ENCODE peak calls at places on chromosomes 12 and 14, in five cellular contexts. One of them, this sample, is unnamed.

GRCh38 chr12:46629331-46630229 is 196.2 kb downstream of the SLC38A4 start:
- DNase-seq in K562: no peak
- DNase-seq in GM23338: no peak
- DNase-seq in HCT116: no peak
- DNase-seq in neural progenitor cell: no peak
- DNase-seq in this sample: no peak

GRCh38 chr12:112916270-112916669 is 9.5 kb downstream of the OAS1 start:
- DNase-seq in GM23338: no peak
- DNase-seq in HCT116: no peak
- DNase-seq in K562: no peak
- DNase-seq in neural progenitor cell: no peak
- DNase-seq in this sample: no peak

GRCh38 chr14:50354527-50354926 is 42.2 kb downstream of the CDKL1 start:
- DNase-seq in K562: no peak
- DNase-seq in GM23338: no peak
- DNase-seq in HCT116: no peak
- DNase-seq in neural progenitor cell: no peak
- DNase-seq in this sample: no peak

GRCh38 chr12:32051511-32052299 is 54.9 kb upstream of the BICD1 start:
- DNase-seq in K562: peak; percentile 38
- DNase-seq in GM23338: no peak
- DNase-seq in HCT116: peak; percentile 48
- DNase-seq in neural progenitor cell: no peak
- DNase-seq in this sample: peak; percentile 95

GRCh38 chr12:19165446-19165845 is 35.9 kb downstream of the PLEKHA5 start:
- DNase-seq in HCT116: no peak
- DNase-seq in neural progenitor cell: no peak
- DNase-seq in GM23338: peak; percentile 34
- DNase-seq in K562: no peak
- DNase-seq in this sample: no peak

GRCh38 chr12:8078400-8078799 is 3.7 kb upstream of the NECAP1 start:
- DNase-seq in K562: peak; percentile 45
- DNase-seq in GM23338: peak; percentile 60
- DNase-seq in HCT116: peak; percentile 50
- DNase-seq in neural progenitor cell: peak; percentile 62
- DNase-seq in this sample: peak; percentile 69

GRCh38 chr12:22234561-22234960 is 99.9 kb downstream of the ST8SIA1 start:
- DNase-seq in GM23338: no peak
- DNase-seq in HCT116: no peak
- DNase-seq in neural progenitor cell: no peak
- DNase-seq in K562: no peak
- DNase-seq in this sample: peak; percentile 79

GRCh38 chr12:53676715-53677611 is 1.1 kb upstream of the ATP5MC2 start:
- DNase-seq in HCT116: no peak
- DNase-seq in GM23338: peak; percentile 74
- DNase-seq in K562: no peak
- DNase-seq in neural progenitor cell: peak; percentile 87
- DNase-seq in this sample: peak; percentile 66

GRCh38 chr12:18141583-18141982 is 51.6 kb upstream of the RERGL start:
- DNase-seq in K562: no peak
- DNase-seq in GM23338: no peak
- DNase-seq in HCT116: no peak
- DNase-seq in neural progenitor cell: no peak
- DNase-seq in this sample: peak; percentile 80

GRCh38 chr12:114221136-114221838 is 184.7 kb downstream of the TBX5 start:
- DNase-seq in HCT116: no peak
- DNase-seq in GM23338: no peak
- DNase-seq in K562: no peak
- DNase-seq in neural progenitor cell: no peak
- DNase-seq in this sample: no peak

DNA sequence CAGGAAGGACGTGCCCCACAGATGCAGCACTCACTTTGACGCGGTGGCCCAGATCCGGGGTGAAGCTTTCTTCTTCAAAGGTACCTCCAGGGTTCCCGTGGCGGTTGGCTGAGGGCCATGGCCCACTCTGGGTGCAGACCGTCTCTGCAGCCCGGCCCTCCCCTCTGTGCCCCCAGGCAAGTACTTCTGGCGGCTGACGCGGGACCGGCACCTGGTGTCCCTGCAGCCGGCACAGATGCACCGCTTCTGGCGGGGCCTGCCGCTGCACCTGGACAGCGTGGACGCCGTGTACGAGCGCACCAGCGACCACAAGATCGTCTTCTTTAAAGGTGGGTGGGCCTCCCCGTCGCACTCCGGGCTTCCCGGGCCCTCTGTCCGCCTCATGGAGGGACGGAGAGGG is 16.9 kb downstream of the MMP17 start:
- DNase-seq in GM23338: no peak
- DNase-seq in HCT116: no peak
- DNase-seq in K562: no peak
- DNase-seq in neural progenitor cell: no peak
- DNase-seq in this sample: no peak
- H3K4me2 ChIP-seq in GM23338: no peak overlapping the region
- H3K4me2 ChIP-seq in HCT116: no peak overlapping the region
- H3K4me2 ChIP-seq in K562: no peak overlapping the region
- H3K4me2 ChIP-seq in neural progenitor cell: no peak overlapping the region
- H3K4me2 ChIP-seq in this sample: no peak overlapping the region

GRCh38 chr14:73753887-73754880 is 40.0 kb upstream of the PNMA1 start:
- DNase-seq in neural progenitor cell: no peak
- DNase-seq in GM23338: no peak
- DNase-seq in K562: no peak
- DNase-seq in HCT116: no peak
- DNase-seq in this sample: peak; percentile 69
- H3K4me1 ChIP-seq in neural progenitor cell: peaks cover 8% of the 10 kb centered on the region
- H3K4me1 ChIP-seq in GM23338: peaks cover 17% of the 10 kb centered on the region
- H3K4me1 ChIP-seq in K562: peaks cover 74% of the 10 kb centered on the region
- H3K4me1 ChIP-seq in HCT116: peaks cover 45% of the 10 kb centered on the region
- H3K4me1 ChIP-seq in this sample: peaks cover 67% of the 10 kb centered on the region

GRCh38 chr12:103908877-103909276 is 21.3 kb upstream of the HSP90B1 start:
- DNase-seq in neural progenitor cell: no peak
- DNase-seq in GM23338: peak; percentile 41
- DNase-seq in HCT116: no peak
- DNase-seq in K562: no peak
- DNase-seq in this sample: peak; percentile 53
- H2AFZ ChIP-seq in neural progenitor cell: no peak overlapping the region
- H2AFZ ChIP-seq in GM23338: no peak overlapping the region
- H2AFZ ChIP-seq in HCT116: no peak overlapping the region
- H2AFZ ChIP-seq in K562: no peak overlapping the region
- H2AFZ ChIP-seq in this sample: no peak overlapping the region

DNA sequence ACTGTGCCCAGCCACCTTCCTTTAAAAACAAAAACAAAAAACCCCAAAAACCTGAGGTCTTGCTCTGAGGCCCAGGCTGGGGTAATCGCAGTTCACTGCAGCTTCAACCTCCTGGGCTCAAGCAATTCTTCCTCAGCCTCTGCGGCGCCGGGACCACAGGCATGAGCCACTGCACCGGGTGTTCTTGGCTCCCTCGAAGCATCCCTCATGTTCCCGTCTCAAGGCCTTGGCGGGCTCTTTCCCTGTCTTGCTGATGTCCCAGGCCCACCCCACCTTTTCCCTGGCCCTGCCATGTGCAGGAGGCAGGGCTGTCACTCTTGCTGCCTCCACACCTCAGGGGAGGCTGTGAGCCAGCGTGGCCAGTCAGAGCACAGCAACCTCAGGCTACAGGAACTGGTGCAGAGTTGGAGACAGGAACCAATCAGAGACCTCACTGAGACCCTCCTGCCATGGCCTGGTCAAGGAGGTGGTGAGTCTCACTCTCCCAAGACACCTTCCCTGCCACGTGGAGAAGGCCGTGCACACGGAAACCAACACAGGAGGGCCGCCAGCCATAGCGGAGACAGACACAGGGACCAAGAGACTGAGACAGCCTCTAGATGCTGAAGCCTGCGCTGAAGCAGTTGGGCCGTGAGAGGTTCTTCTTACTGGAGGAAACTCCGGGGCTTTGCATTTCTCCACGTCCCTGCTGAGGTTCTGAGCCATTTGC is 6.0 kb upstream of the AMN start:
- DNase-seq in neural progenitor cell: no peak
- DNase-seq in K562: no peak
- DNase-seq in GM23338: no peak
- DNase-seq in HCT116: no peak
- DNase-seq in this sample: no peak
- H3K4me2 ChIP-seq in neural progenitor cell: no peak overlapping the region
- H3K4me2 ChIP-seq in K562: no peak overlapping the region
- H3K4me2 ChIP-seq in GM23338: no peak overlapping the region
- H3K4me2 ChIP-seq in HCT116: no peak overlapping the region
- H3K4me2 ChIP-seq in this sample: no peak overlapping the region

This sample was measured in GM23248.